ENCODE peak calls at places on chromosomes 1 and 21, in six cellular contexts. M, R, J, H, D and S are unnamed samples. For H3K4me1, the result is how much of the 10 kb centered on the place peaks cover.

GRCh38 chr1:210076620-210077019 is 138.6 kb downstream of the SYT14 start:
- DNase-seq in M (no peak), R (no peak), J (no peak), H (no peak), D (no peak), S (no peak)

GRCh38 chr1:218479436-218480115 is 134.4 kb downstream of the TGFB2 start:
- DNase-seq in M (no peak), R (no peak), J (no peak), H (no peak), D (no peak), S (peak)

GRCh38 chr21:35026617-35027557 is 22.2 kb downstream of the RUNX1 start:
- DNase-seq in M (peak), R (peak), J (peak), H (no peak), D (peak), S (peak)

GRCh38 chr1:194813109-194813508 is 1626.7 kb upstream of the B3GALT2 start:
- DNase-seq in M (no peak), R (no peak), J (no peak), H (no peak), D (no peak), S (no peak)

GRCh38 chr1:115929846-115930245 is 46.5 kb upstream of the SLC22A15 start:
- DNase-seq in M (no peak), R (no peak), J (no peak), H (no peak), D (no peak), S (no peak)

GRCh38 chr1:19799877-19800804 is at the start of gene TMCO4:
- DNase-seq in M (peak), R (peak), J (peak), H (peak), D (peak), S (peak)

GRCh38 chr1:41366428-41367101 is 5.3 kb downstream of the FOXO6 start:
- DNase-seq in M (no peak), R (no peak), J (peak), H (peak), D (peak), S (no peak)

GRCh38 chr1:89519779-89520358 is 4.8 kb upstream of the LRRC8B start:
- DNase-seq in M (peak), R (no peak), J (no peak), H (no peak), D (no peak), S (peak)

GRCh38 chr1:188128761-188129160 is 1300.0 kb downstream of the PLA2G4A start:
- DNase-seq in M (no peak), R (no peak), J (no peak), H (no peak), D (no peak), S (no peak)

GRCh38 chr1:110875216-110875731 is 2.3 kb downstream of the CD53 start:
- DNase-seq in M (peak), R (no peak), J (no peak), H (no peak), D (no peak), S (no peak)
- H3K4me1 ChIP-seq in M (under half), R (under half), J (under half), H (under half), D (under half), S (under half)

DNA sequence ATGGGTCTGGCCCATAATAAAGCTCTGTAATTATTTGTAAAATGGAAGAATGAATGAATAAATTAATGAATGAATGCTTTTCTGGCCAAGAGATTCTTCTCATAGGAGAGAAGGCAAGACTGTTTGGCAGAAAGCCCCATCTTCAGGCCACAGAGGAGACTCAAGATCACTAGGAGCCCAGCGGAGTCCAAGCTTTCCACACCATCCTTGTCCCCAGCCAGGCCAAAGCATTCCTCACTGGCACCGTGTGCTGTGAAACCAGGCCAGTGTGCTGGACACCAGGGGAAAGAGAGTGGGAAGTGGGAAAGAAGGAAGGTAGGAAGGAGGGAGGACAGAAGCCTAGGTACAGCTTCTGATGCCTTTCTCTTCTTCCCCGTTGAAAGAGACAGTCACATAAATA is 86.4 kb downstream of the PLXNA2 start:
- DNase-seq in M (no peak), R (no peak), J (no peak), H (no peak), D (no peak), S (no peak)
- H3K4me1 ChIP-seq in M (under half), R (under half), J (half or more), H (under half), D (under half), S (half or more)

GRCh38 chr1:1063261-1063944 is 10.7 kb downstream of the RNF223 start:
- DNase-seq in M (no peak), R (no peak), J (no peak), H (no peak), D (no peak), S (no peak)
- H3K4me1 ChIP-seq in M (under half), R (under half), J (under half), H (under half), D (under half), S (under half)

GRCh38 chr1:245692318-245692717 is 537.5 kb downstream of the KIF26B start:
- DNase-seq in M (no peak), R (no peak), J (no peak), H (no peak), D (no peak), S (no peak)

GRCh38 chr1:245693116-245693515 is 538.3 kb downstream of the KIF26B start:
- DNase-seq in M (no peak), R (no peak), J (no peak), H (no peak), D (no peak), S (no peak)

GRCh38 chr1:245695211-245695610 is 540.4 kb downstream of the KIF26B start:
- DNase-seq in M (no peak), R (no peak), J (no peak), H (no peak), D (no peak), S (no peak)

GRCh38 chr1:245694476-245695195 is 539.9 kb downstream of the KIF26B start:
- DNase-seq in M (no peak), R (no peak), J (no peak), H (no peak), D (no peak), S (no peak)

DNA sequence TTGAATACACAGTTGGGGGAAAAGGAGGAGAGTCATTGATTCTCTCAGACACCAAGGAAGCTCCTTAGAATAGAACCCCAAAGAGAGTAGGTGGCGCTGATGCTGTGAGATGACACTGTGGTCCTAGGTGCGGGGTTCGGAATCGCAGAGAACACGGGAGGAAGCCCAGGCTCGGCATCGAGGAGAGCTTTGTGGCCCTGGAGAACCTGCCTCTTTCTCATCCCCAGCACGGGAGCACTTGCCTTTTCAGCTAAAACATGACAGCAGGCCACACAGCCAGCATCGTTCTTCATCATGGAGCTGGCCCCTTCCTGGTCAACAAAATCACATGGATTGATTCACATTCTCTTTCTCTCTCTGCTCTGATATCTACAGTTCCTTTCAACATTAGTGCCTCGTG is 539.2 kb downstream of the KIF26B start:
- DNase-seq in M (no peak), R (no peak), J (no peak), H (no peak), D (no peak), S (no peak)
- H3K4me1 ChIP-seq in M (under half), R (under half), J (under half), H (under half), D (under half), S (under half)

GRCh38 chr1:51266181-51266580 is 30.1 kb downstream of the RNF11 start:
- DNase-seq in M (no peak), R (no peak), J (no peak), H (no peak), D (no peak), S (no peak)
- H3K4me1 ChIP-seq in M (under half), R (under half), J (half or more), H (under half), D (under half), S (under half)

DNA sequence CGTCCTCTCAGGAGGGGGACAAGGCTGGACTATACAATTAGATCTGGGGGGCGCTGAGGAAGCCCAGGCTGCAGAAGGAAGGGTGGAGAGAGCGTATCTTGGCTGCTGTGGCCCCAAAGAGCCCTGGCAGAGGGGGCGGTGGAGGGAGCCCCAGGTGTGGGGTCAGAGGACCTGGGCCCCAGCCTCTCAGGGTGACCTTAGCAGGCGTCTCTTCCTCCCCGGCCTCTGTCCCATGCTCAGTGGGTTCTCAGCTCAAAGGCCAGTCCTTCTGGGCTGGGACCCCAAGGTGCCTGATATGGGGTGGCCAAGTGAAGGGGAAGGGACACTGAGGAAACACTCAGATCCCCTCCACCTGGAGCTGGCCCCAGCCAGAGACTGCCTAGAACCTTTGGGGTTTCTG is 1.8 kb downstream of the FAM131C start:
- DNase-seq in M (no peak), R (no peak), J (no peak), H (no peak), D (no peak), S (no peak)
- H3K4me1 ChIP-seq in M (under half), R (under half), J (under half), H (under half), D (under half), S (under half)

DNA sequence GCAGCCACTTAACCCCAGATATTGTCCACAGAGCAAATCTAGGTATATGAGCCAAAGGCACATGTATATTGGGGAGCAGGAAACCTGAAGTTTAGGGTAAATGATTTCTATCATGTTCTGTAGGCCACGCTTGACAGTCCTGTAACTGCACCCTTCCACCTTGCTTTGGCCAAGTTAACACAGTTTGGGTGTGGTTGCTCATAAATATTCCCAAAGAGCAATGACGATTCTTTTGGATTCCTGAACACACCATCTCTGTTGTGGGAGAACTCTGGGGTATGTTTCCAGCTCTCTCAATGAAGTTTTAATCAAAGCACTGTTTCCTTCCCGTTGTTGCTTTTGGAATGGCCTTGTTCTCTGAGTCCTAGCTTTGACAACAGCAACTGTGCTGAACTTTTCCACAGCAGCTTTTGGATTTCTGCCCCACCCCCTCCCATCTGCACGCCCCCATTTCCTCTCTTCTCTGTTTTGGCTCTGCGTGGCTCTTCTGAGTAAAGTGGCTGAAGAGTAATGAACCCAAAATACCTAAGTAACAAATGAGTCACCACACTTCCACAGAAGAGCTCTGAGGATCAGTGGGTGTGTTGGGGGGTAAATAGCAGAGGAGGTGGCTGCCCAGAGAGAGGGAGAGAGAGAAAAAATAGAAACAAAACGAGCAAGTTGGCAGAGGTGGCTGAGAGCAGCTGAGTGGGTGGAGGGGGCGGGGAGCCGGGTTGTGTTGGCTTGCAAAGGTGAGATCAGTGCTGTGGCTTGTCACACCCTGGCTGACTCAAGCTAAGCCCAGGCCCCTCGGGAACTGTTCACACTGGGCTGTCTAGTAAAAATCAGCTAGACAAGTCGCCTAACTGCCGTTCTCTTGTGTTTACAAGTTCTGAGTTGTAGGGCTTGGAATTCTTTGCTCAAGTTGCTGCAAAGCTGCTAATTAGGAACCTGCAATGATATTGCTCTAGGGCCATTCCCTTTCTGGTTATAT is 26.9 kb upstream of the RAP1A start:
- DNase-seq in M (peak), R (peak), J (peak), H (peak), D (peak), S (peak)
- H3K4me1 ChIP-seq in M (under half), R (under half), J (under half), H (under half), D (under half), S (under half)